ENCODE peak calls at places on chromosomes 6 and 20, in four cellular contexts. A, N, M and Y are unnamed samples.

GRCh38 chr20:61643631-61644386 is 391.7 kb downstream of the CDH4 start:
- DNase-seq in N (no peak), A (no peak), M (no peak), Y (no peak)

GRCh38 chr6:21091411-21091810 is 502.1 kb upstream of the SOX4 start:
- DNase-seq in M (no peak), A (no peak), N (no peak), Y (no peak)

GRCh38 chr6:124131779-124132178 is 328.1 kb downstream of the NKAIN2 start:
- DNase-seq in A (peak; percentile 20), N (no peak), M (no peak), Y (no peak)

GRCh38 chr6:958531-958930 is 265.6 kb upstream of the EXOC2 start:
- DNase-seq in A (peak; percentile 60), N (no peak), M (no peak), Y (no peak)

GRCh38 chr20:48051810-48052491 is 266.7 kb upstream of the SULF2 start:
- DNase-seq in M (no peak), N (peak; percentile 82), A (peak; percentile 82), Y (no peak)

GRCh38 chr6:43378631-43379030 is 9.2 kb upstream of the ZNF318 start:
- DNase-seq in M (no peak), N (no peak), A (no peak), Y (no peak)

GRCh38 chr6:45681860-45682488 is 304.2 kb upstream of the SUPT3H start:
- DNase-seq in M (no peak), A (no peak), N (no peak), Y (peak; percentile 77)

GRCh38 chr6:89022747-89023289 is 57.7 kb upstream of the PNRC1 start:
- DNase-seq in M (no peak), A (peak; percentile 64), N (no peak), Y (no peak)

GRCh38 chr6:44219053-44219814 is 2.5 kb downstream of the MYMX start:
- DNase-seq in N (peak; percentile 87), A (peak; percentile 82), M (peak; percentile 92), Y (peak; percentile 89)

DNA sequence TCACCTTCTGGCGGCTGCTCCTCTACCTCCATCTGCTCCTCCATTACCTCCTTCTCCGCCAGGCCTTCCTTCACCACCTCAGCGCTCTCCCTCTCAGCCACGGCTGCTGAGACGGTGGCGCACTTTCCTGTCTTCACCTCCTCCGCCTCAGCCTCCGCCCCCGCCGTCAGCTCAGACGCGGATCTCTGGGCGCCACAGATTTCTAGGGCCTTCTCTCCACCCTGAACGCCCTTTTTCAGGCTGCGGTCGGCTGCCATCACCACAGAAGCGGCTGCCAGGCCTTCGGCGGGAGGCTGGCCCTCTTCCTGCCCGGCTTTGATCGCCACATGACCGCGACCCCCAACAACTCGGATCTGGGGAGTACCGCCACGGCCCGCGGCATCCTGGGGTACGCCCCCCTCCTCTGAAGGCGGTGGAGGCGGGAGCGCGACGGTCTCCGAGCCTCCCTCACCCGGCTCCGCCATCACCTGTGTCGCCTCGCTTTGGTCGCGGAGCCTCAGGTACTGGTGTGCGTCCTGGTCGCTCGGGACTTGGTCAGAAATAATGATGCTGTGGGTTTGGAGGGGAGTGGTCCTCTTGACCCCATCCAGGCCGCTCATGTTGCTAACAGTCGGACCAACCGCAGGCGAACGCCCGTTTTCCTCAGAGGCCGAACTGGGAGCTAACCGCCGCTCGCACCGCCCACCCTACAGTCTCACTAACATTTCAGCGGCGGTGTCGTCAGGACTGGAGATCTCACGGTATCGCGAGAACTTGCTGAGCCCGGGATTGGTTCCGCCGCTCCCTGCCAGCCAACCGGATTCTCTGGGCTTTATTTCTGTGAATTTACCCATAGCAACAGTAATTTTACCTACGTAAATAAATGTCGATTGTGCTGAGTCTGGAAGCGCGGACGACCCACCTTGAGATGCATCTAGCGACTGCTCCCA is at the start of gene TSPYL1:
- DNase-seq in N (peak; percentile 98), A (peak; percentile 99), M (peak; percentile 97), Y (peak; percentile 90)
- TF ChIP-seq CTCF in N (no peak), A (no peak), M (no peak), Y (peak; percentile 32)

GRCh38 chr20:45933231-45934045 is 1.0 kb upstream of the PCIF1 start:
- DNase-seq in M (no peak), N (peak; percentile 67), A (peak; percentile 89), Y (peak; percentile 76)
- TF ChIP-seq CTCF in M (no peak), N (peak; percentile 35), A (peak; percentile 56), Y (peak; percentile 37)

GRCh38 chr20:25116746-25117457 is 35.0 kb upstream of the VSX1 start:
- DNase-seq in M (no peak), A (no peak), N (no peak), Y (no peak)
- TF ChIP-seq CTCF in M (no peak), A (no peak), N (no peak), Y (no peak)

GRCh38 chr6:84967389-84967788 is 203.0 kb upstream of the TBX18 start:
- DNase-seq in M (no peak), A (peak; percentile 79), N (peak; percentile 75), Y (no peak)
- TF ChIP-seq CTCF in M (no peak), A (peak; percentile 84), N (peak; percentile 52), Y (peak; percentile 38)

GRCh38 chr6:142758257-142759025 is 186.5 kb downstream of the HIVEP2 start:
- DNase-seq in N (no peak), M (no peak), A (no peak), Y (no peak)

GRCh38 chr6:142752348-142752747 is 192.6 kb downstream of the HIVEP2 start:
- DNase-seq in A (no peak), N (no peak), M (no peak), Y (no peak)

GRCh38 chr6:142757827-142758226 is 187.1 kb downstream of the HIVEP2 start:
- DNase-seq in N (no peak), A (no peak), M (no peak), Y (no peak)

GRCh38 chr6:142753196-142753595 is 191.8 kb downstream of the HIVEP2 start:
- DNase-seq in A (no peak), M (no peak), N (no peak), Y (no peak)

GRCh38 chr6:142756215-142756630 is 188.8 kb downstream of the HIVEP2 start:
- DNase-seq in M (no peak), N (peak; percentile 7), A (peak; percentile 65), Y (no peak)
- TF ChIP-seq CTCF in M (no peak), N (no peak), A (peak; percentile 12), Y (no peak)

GRCh38 chr6:160067564-160067963 is 54.1 kb upstream of the SLC22A1 start:
- DNase-seq in N (no peak), A (no peak), M (no peak), Y (no peak)

GRCh38 chr6:160063771-160064413 is 57.7 kb upstream of the SLC22A1 start:
- DNase-seq in A (no peak), N (no peak), M (no peak), Y (no peak)

GRCh38 chr6:160069050-160069454 is 52.6 kb upstream of the SLC22A1 start:
- DNase-seq in A (no peak), M (no peak), N (no peak), Y (peak; percentile 58)

GRCh38 chr6:160068346-160068745 is 53.3 kb upstream of the SLC22A1 start:
- DNase-seq in M (no peak), A (no peak), N (no peak), Y (no peak)

GRCh38 chr6:160065200-160065599 is 56.4 kb upstream of the SLC22A1 start:
- DNase-seq in M (no peak), N (no peak), A (no peak), Y (no peak)
- TF ChIP-seq CTCF in M (no peak), N (no peak), A (no peak), Y (no peak)